ENCODE peak calls at places on chromosomes 4 and X, in six cellular contexts. I is coronary artery, K is body of pancreas, E is LoVo, H is head of caudate nucleus, A is right lobe of liver. B is an unnamed sample.

GRCh38 chr4:10320130-10320529 is 137.1 kb downstream of the ZNF518B start:
- DNase-seq in I (no peak), K (no peak), E (no peak), H (no peak), A (no peak), B (no peak)

GRCh38 chr4:182855312-182855711 is 61.9 kb downstream of the DCTD start:
- DNase-seq in I (no peak), K (no peak), E (no peak), H (no peak), A (no peak), B (no peak)

GRCh38 chr4:124899997-124900396 is 187.5 kb upstream of the ANKRD50 start:
- DNase-seq in I (no peak), K (no peak), E (no peak), H (no peak), A (no peak), B (no peak)

GRCh38 chrX:41526925-41527324 is 79.8 kb downstream of the NYX start:
- DNase-seq in I (no peak), K (no peak), E (no peak), H (no peak), A (no peak), B (peak)

GRCh38 chr4:108166441-108167315 is 2.1 kb downstream of the LEF1 start:
- DNase-seq in I (no peak), K (peak), E (no peak), H (no peak), A (no peak), B (no peak)

GRCh38 chr4:20809796-20810195 is 109.5 kb downstream of the PACRGL start:
- DNase-seq in I (no peak), K (peak), E (no peak), H (no peak), A (no peak), B (peak)

GRCh38 chr4:55218041-55218440 is 92.6 kb upstream of the KDR start:
- DNase-seq in I (no peak), K (no peak), E (no peak), H (no peak), A (no peak), B (no peak)

GRCh38 chr4:74619931-74620702 is 174.2 kb downstream of the BTC start:
- DNase-seq in I (no peak), K (no peak), E (no peak), H (no peak), A (no peak), B (peak)

GRCh38 chr4:6278801-6279197 is 9.1 kb downstream of the WFS1 start:
- DNase-seq in I (no peak), K (peak), E (no peak), H (no peak), A (no peak), B (no peak)

GRCh38 chr4:8099981-8100464 is 58.6 kb downstream of the ABLIM2 start:
- DNase-seq in I (no peak), K (no peak), E (peak), H (no peak), A (no peak), B (no peak)

GRCh38 chr4:19936471-19936870 is 315.2 kb upstream of the SLIT2 start:
- DNase-seq in I (no peak), K (no peak), E (no peak), H (no peak), A (no peak), B (peak)

GRCh38 chrX:41302293-41302868 is 31.6 kb upstream of the DDX3X start:
- DNase-seq in I (no peak), K (no peak), E (no peak), H (no peak), A (no peak), B (peak)

GRCh38 chrX:9003041-9003440 is 30.9 kb downstream of the FAM9B start:
- DNase-seq in I (no peak), K (no peak), E (no peak), H (no peak), A (no peak), B (no peak)

GRCh38 chr4:22471419-22471818 is 44.4 kb downstream of the ADGRA3 start:
- DNase-seq in I (no peak), K (no peak), E (no peak), H (no peak), A (no peak), B (no peak)

GRCh38 chr4:163256680-163257343 is 75.6 kb downstream of the NPY1R start:
- DNase-seq in I (no peak), K (no peak), E (no peak), H (no peak), A (no peak), B (no peak)

GRCh38 chrX:15911729-15912550 is 57.3 kb upstream of the AP1S2 start:
- DNase-seq in I (no peak), K (no peak), E (no peak), H (no peak), A (no peak), B (no peak)

GRCh38 chrX:123803331-123803983 is 56.4 kb upstream of the XIAP start:
- DNase-seq in I (no peak), K (no peak), E (peak), H (no peak), A (no peak), B (peak)

GRCh38 chr4:108861339-108861738 is 98.5 kb upstream of the ETNPPL start:
- DNase-seq in I (no peak), K (peak), E (no peak), H (no peak), A (no peak), B (peak)

GRCh38 chrX:134658002-134658401 is 269 bp downstream of the PLAC1 start:
- DNase-seq in I (no peak), K (no peak), E (no peak), H (no peak), A (no peak), B (no peak)

GRCh38 chr4:10635096-10635495 is 49.5 kb downstream of the CLNK start:
- DNase-seq in I (no peak), K (no peak), E (no peak), H (no peak), A (no peak), B (no peak)

GRCh38 chr4:88792268-88792781 is 94.7 kb upstream of the NAP1L5 start:
- DNase-seq in I (no peak), K (no peak), E (no peak), H (no peak), A (no peak), B (peak)

GRCh38 chrX:107662824-107663223 is 34.5 kb downstream of the PRPS1 start:
- DNase-seq in I (peak), K (no peak), E (no peak), H (no peak), A (no peak), B (no peak)

GRCh38 chr4:55087016-55087929 is 38.1 kb downstream of the KDR start:
- DNase-seq in I (no peak), K (no peak), E (no peak), H (peak), A (no peak), B (no peak)

GRCh38 chrX:71251456-71251973 is 2.4 kb downstream of the ZMYM3 start:
- DNase-seq in I (no peak), K (no peak), E (no peak), H (peak), A (no peak), B (no peak)

GRCh38 chrX:13077168-13077567 is 32.7 kb upstream of the FAM9C start:
- DNase-seq in I (no peak), K (no peak), E (no peak), H (no peak), A (no peak), B (peak)

GRCh38 chr4:137961051-137961438 is 281.1 kb downstream of the SLC7A11 start:
- DNase-seq in I (no peak), K (no peak), E (no peak), H (no peak), A (no peak), B (peak)

GRCh38 chr4:38663801-38664703 is at the start of gene KLF3:
- DNase-seq in I (peak), K (peak), E (peak), H (peak), A (peak), B (peak)

GRCh38 chrX:126237524-126237923 is 71.4 kb upstream of the DCAF12L2 start:
- DNase-seq in I (no peak), K (no peak), E (no peak), H (no peak), A (no peak), B (no peak)

GRCh38 chrX:137043736-137044135 is 9.9 kb upstream of the GPR101 start:
- DNase-seq in I (no peak), K (no peak), E (no peak), H (peak), A (no peak), B (no peak)

GRCh38 chr4:118337954-118338353 is 14.8 kb downstream of the PRSS12 start:
- DNase-seq in I (no peak), K (no peak), E (no peak), H (no peak), A (no peak), B (peak)

GRCh38 chrX:103792916-103793540 is 16.4 kb downstream of the PLP1 start:
- DNase-seq in I (no peak), K (no peak), E (no peak), H (no peak), A (no peak), B (peak)

GRCh38 chr4:139924782-139925181 is 229.2 kb downstream of the MAML3 start:
- DNase-seq in I (no peak), K (no peak), E (no peak), H (no peak), A (no peak), B (no peak)

GRCh38 chr4:77917075-77917474 is 54.4 kb downstream of the MRPL1 start:
- DNase-seq in I (no peak), K (no peak), E (no peak), H (no peak), A (no peak), B (no peak)

GRCh38 chr4:173046144-173046543 is 122.5 kb upstream of the GALNT7 start:
- DNase-seq in I (no peak), K (no peak), E (no peak), H (no peak), A (no peak), B (peak)

GRCh38 chr4:18021470-18021719 is 160 bp downstream of the LCORL start:
- DNase-seq in I (peak), K (no peak), E (no peak), H (no peak), A (no peak), B (no peak)

GRCh38 chr4:53974561-53974960 is 89.8 kb downstream of the CHIC2 start:
- DNase-seq in I (no peak), K (no peak), E (no peak), H (no peak), A (no peak), B (no peak)

B was measured in kidney tubule cell.